ENCODE peak calls at places on chromosomes 5 and 9, in four cellular contexts. J is H1, E is GM12878, Q is K562. N is an unnamed sample.

GRCh38 chr5:1540166-1540565 is 16.4 kb upstream of the LPCAT1 start:
- DNase-seq in J (peak), E (no peak), Q (no peak), N (no peak)

GRCh38 chr5:73789851-73790281 is 163.9 kb downstream of the ARHGEF28 start:
- DNase-seq in J (no peak), E (peak), Q (no peak), N (no peak)

GRCh38 chr9:113057193-113057592 is 669 bp upstream of the ZFP37 start:
- DNase-seq in J (no peak), E (no peak), Q (no peak), N (no peak)

GRCh38 chr5:74767579-74767913 is 497 bp downstream of the NSA2 start:
- DNase-seq in J (no peak), E (no peak), Q (peak), N (peak)

GRCh38 chr9:33290994-33291397 is 680 bp downstream of the NFX1 start:
- DNase-seq in J (no peak), E (no peak), Q (no peak), N (peak)

GRCh38 chr9:8724284-8725018 is 924.9 kb upstream of the DMAC1 start:
- DNase-seq in J (no peak), E (no peak), Q (no peak), N (no peak)

GRCh38 chr9:129868571-129869486 is 33.6 kb downstream of the USP20 start:
- DNase-seq in J (no peak), E (no peak), Q (no peak), N (no peak)

GRCh38 chr5:170751631-170752030 is 31.9 kb upstream of the GABRP start:
- DNase-seq in J (no peak), E (no peak), Q (no peak), N (no peak)

GRCh38 chr5:89277791-89278190 is 394.8 kb upstream of the MEF2C start:
- DNase-seq in J (no peak), E (no peak), Q (no peak), N (peak)

GRCh38 chr5:12467799-12468198 is 563.6 kb upstream of the CTNND2 start:
- DNase-seq in J (no peak), E (no peak), Q (no peak), N (no peak)

GRCh38 chr5:164184158-164184557 is 678.7 kb downstream of the MAT2B start:
- DNase-seq in J (peak), E (no peak), Q (no peak), N (no peak)

GRCh38 chr9:98775831-98776441 is 20.4 kb downstream of the ANKS6 start:
- DNase-seq in J (peak), E (no peak), Q (peak), N (peak)

GRCh38 chr9:116673375-116673774 is 13.7 kb upstream of the TRIM32 start:
- DNase-seq in J (no peak), E (no peak), Q (no peak), N (no peak)

GRCh38 chr5:1929108-1929991 is 46.6 kb upstream of the IRX4 start:
- DNase-seq in J (no peak), E (no peak), Q (no peak), N (no peak)

GRCh38 chr9:123437201-123437600 is 81.2 kb downstream of the CRB2 start:
- DNase-seq in J (no peak), E (no peak), Q (no peak), N (no peak)

GRCh38 chr5:10478436-10478835 is 36.8 kb downstream of the ROPN1L start:
- DNase-seq in J (no peak), E (no peak), Q (no peak), N (peak)

GRCh38 chr9:89278997-89279739 is 31.8 kb upstream of the CKS2 start:
- DNase-seq in J (no peak), E (no peak), Q (peak), N (peak)

GRCh38 chr5:148685520-148686134 is 31.3 kb upstream of the HTR4 start:
- DNase-seq in J (no peak), E (no peak), Q (no peak), N (no peak)

GRCh38 chr5:116525680-116526079 is 48.9 kb downstream of the SEMA6A start:
- DNase-seq in J (no peak), E (no peak), Q (no peak), N (no peak)

GRCh38 chr9:119284118-119284517 is 85.1 kb downstream of the BRINP1 start:
- DNase-seq in J (no peak), E (no peak), Q (no peak), N (no peak)

GRCh38 chr5:147073098-147073497 is 161.7 kb upstream of the STK32A start:
- DNase-seq in J (no peak), E (no peak), Q (no peak), N (no peak)

GRCh38 chr5:36934740-36935356 is 58.3 kb downstream of the NIPBL start:
- DNase-seq in J (no peak), E (no peak), Q (no peak), N (peak)

GRCh38 chr9:89553451-89554020 is 51.3 kb upstream of the GADD45G start:
- DNase-seq in J (no peak), E (no peak), Q (no peak), N (no peak)

GRCh38 chr9:123246534-123246933 is 21.9 kb downstream of the STRBP start:
- DNase-seq in J (no peak), E (no peak), Q (no peak), N (no peak)

GRCh38 chr9:126498331-126498730 is 115.4 kb upstream of the LMX1B start:
- DNase-seq in J (no peak), E (no peak), Q (no peak), N (no peak)

GRCh38 chr9:107283621-107284616 is 840 bp downstream of the RAD23B start:
- DNase-seq in J (peak), E (peak), Q (peak), N (peak)

GRCh38 chr9:77897292-77897691 is 134.3 kb downstream of the GNAQ start:
- DNase-seq in J (no peak), E (no peak), Q (no peak), N (peak)

GRCh38 chr5:62271370-62271769 is 34.6 kb upstream of the KIF2A start:
- DNase-seq in J (no peak), E (no peak), Q (no peak), N (no peak)

GRCh38 chr5:57836921-57837320 is 354.3 kb upstream of the ACTBL2 start:
- DNase-seq in J (no peak), E (no peak), Q (no peak), N (no peak)

GRCh38 chr5:123369371-123369968 is 53.7 kb downstream of the CEP120 start:
- DNase-seq in J (no peak), E (no peak), Q (no peak), N (no peak)

GRCh38 chr9:109990541-109990940 is 210.5 kb downstream of the PALM2AKAP2 start:
- DNase-seq in J (no peak), E (no peak), Q (no peak), N (no peak)

GRCh38 chr5:10563132-10563939 is 534 bp upstream of the ANKRD33B start:
- DNase-seq in J (peak), E (no peak), Q (peak), N (peak)

GRCh38 chr5:169778622-169779596 is 141.8 kb downstream of the DOCK2 start:
- DNase-seq in J (no peak), E (peak), Q (no peak), N (no peak)

GRCh38 chr9:80881350-80881749 is 808.0 kb downstream of the TLE1 start:
- DNase-seq in J (no peak), E (no peak), Q (no peak), N (no peak)

GRCh38 chr9:122348288-122348777 is 22.5 kb upstream of the PTGS1 start:
- DNase-seq in J (no peak), E (no peak), Q (no peak), N (no peak)

GRCh38 chr5:73654861-73655318 is 28.9 kb downstream of the ARHGEF28 start:
- DNase-seq in J (no peak), E (no peak), Q (no peak), N (peak)

DNA sequence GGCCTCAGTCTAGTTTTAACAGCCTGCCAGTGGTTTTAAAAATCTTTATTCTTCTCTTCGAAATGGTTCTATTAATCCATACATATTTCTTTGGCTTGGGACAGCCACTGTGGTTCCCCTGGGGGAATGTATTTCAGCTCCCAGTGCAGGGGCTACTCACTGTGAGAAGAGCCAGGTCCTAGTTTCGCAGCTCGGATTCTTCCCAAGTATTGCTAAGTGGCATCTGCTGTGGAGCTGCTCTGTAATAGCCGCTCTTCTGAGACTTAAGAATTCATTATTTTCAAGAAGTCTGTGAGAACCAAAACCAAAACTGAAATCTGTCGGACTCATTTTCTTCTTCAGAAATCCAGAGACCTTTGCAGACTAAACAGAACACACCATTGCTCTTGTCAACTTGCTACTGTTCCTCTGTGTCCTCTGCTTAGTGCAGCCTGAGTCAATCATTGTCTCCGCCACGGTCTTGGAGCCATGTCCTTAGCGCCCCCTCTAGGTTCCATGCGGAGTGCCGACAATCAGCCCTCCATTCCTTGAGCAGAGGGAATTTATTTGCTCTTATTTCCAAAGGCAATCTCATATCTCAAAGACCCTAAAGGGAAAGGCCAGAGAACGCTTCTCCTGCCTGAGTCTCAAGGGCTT is 478.2 kb downstream of the SPATA31D1 start:
- DNase-seq in J (peak), E (no peak), Q (no peak), N (peak)
- TF ChIP-seq CHD1 in J (no peak), E (no peak), Q (no peak), N (no peak)

DNA sequence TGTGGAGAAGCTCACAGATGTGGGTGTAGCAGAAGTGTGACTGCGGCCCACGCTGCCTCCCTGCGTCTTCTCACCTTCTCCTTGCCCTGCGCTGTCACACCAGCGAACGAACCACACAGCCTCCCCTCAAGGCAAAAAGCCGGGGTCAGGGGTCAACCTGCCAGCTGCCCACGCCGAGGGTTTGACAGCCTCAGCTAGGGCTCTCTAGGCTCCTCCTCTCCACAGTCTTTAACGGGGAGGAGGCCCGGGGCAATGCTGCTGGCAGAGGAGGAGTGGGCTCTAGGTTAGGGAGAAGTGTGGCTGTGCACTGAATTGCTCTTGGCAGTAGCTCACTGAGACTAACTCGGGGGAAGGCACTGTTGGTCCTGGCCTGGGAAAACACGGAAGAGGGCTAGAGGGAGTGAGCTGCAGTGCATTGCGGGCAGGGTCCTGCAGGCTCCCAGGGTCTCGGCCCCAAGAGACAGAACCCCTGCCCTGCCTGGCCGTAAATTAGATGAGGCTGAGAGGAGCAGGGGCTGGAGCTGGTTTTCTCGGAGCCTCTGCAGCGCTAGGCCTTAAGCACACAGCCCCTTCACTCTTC is 4.2 kb upstream of the TRIM52 start:
- DNase-seq in J (peak), E (no peak), Q (no peak), N (no peak)
- TF ChIP-seq CHD1 in J (no peak), E (no peak), Q (no peak), N (no peak)

DNA sequence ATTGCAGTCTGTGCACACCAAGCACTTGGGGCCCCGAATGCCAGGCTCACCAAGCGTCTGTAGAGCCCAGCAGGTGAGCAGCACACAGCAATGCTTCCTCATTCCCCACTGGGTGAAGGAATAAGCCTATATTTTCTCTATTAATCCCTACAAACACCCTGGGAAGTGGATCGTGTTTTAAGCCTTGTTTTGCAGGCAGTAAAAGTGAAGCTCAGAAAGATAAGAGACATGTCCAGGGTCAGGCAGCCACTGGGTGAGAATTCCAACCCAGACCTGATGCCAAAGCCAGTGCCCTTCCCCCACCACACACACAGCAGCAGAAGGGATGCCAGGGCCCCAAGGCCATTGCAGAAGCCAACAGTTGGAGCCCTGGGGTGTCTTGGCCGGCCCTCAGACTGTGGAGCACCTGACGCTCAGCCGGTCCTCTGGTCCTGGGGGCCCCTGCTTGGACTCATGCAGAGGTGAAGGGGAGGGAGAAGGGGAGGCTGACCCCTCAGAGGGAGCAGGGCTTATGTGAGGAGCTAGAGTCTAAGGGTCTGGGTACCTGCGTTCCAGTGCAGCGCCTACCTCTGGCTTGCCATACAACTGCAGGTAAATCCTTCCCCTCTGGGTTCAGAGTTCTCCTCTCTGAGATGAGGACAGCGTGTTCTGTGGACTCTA is 26.3 kb upstream of the SYNPO start:
- DNase-seq in J (peak), E (no peak), Q (peak), N (no peak)
- TF ChIP-seq CHD1 in J (no peak), E (no peak), Q (no peak), N (no peak)

GRCh38 chr5:174727794-174728662 is 3.6 kb downstream of the MSX2 start:
- DNase-seq in J (no peak), E (no peak), Q (no peak), N (no peak)
- TF ChIP-seq CHD1 in J (no peak), E (no peak), Q (no peak), N (no peak)

DNA sequence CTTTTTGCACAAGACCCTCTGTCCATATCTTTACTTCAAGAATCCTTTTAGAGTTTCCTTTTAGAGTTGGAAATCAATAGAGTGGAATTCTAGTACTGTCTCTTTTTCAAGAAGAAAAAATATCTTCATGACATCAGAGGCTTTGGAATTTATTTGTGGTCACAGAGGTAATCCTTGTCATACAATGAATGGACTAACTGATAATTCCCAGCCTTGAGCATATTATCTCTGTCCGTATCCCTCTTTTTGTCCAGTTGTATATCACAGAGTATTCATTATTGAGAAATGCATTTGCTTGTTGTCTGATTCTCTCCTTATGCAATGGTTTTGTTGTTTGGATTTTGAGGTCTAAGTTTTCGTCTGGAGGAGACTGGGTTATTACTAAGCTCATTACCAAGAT is 82.0 kb upstream of the HAPLN1 start:
- DNase-seq in J (no peak), E (no peak), Q (no peak), N (peak)
- TF ChIP-seq CHD1 in J (no peak), E (no peak), Q (no peak), N (no peak)

DNA sequence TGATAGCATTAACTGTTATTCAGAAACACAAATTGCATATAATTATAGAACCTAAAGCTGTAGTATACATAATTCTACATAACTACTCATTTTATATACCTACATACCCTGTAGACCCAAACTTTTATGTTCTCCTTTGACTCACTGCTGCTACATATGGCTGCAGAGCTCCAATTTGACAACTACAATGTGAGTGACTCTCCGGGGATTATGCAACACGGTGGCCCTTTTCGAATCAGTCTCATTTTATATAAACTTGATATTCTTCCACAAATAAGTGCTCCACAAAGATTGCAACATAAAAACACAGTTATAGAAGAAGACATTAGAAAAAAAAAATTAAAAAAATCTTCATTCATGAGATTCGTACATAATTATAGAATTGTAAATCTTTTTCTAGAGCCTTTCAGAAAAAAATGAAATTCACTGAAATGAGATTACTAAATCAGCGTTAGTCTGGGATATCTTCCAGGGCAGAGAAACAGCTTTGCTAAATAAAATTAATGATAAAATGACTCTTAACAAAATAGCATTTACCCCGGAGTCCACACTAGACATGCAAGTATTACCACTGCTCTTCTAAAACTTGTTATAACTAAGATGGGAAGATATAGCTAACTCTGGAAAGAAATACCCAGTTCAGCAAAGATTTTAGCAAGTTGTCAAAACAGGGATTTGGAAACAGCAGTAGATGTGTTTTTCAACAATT is 52.6 kb downstream of the SRFBP1 start:
- DNase-seq in J (no peak), E (no peak), Q (no peak), N (peak)
- TF ChIP-seq CHD1 in J (no peak), E (no peak), Q (no peak), N (no peak)

DNA sequence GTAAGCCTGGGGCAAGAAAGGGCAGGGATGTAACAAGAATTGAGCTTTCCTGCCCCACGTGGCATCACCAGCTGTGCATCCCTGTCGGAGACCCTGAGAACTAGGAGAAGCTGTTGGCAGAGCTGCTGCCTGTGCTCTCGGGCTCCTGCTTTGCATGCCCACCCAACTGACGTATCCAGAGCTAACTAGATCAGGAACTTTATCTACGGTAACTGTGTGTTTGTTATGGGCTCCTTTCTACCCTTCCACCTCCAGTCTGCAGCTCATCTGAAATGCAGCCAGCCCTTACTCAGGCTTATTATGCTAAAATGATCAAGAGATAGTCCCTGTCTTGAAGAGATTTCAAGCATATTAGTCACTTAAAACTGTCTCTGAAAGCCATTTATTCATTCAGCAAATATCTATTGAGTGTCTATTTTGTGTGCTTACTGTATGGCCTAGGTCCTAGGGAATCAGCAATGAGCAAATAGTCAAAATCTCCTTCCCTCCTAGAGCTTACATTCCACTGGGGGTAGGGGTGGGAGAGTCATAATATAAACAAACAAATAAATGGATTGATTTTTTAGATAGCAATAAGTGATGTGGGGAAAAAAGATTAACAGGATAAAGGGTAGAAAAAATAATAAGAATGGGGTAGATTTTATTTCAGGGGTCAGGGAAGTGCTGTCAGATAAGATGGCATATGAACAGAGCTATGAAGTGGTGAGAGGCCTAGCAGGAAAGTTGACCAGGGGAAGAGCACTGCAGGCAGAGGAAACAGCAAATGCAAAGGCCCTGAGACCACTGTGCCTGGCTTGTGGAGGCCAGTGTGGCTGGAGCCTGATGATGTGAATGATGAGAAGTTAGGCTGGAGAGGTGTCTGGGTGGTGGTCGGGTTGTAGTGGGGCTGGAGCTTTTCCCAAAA is 118.2 kb downstream of the GALNT10 start:
- DNase-seq in J (no peak), E (no peak), Q (no peak), N (peak)
- TF ChIP-seq CHD1 in J (no peak), E (no peak), Q (no peak), N (no peak)